ENCODE peak calls at places on chromosomes 4 and X, in ten cellular contexts. G is heart left ventricle, M is pancreas, B is OCI-LY7, S is upper lobe of right lung, R is heart right ventricle, F is fibroblast of the aortic adventitia, Y is foreskin fibroblast, I is left lung, J is BJ. P is an unnamed sample.

GRCh38 chr4:42671431-42672194 is 14.7 kb upstream of the ATP8A1 start:
- DNase-seq in G (no peak), M (no peak), B (peak; percentile 74), S (no peak), R (no peak), F (no peak), Y (no peak), I (no peak), J (no peak), P (no peak)

GRCh38 chr4:93983133-93983532 is 154.6 kb downstream of the ATOH1 start:
- DNase-seq in G (no peak), M (no peak), B (peak; percentile 49), S (no peak), R (no peak), F (no peak), Y (no peak), I (no peak), J (no peak), P (no peak)

GRCh38 chr4:151331276-151332042 is 6.1 kb upstream of the SH3D19 start:
- DNase-seq in G (no peak), M (no peak), B (no peak), S (no peak), R (no peak), F (peak; percentile 35), Y (no peak), I (no peak), J (no peak), P (peak; percentile 17)

GRCh38 chr4:121370729-121371325 is 10.0 kb downstream of the QRFPR start:
- DNase-seq in G (no peak), M (no peak), B (peak; percentile 27), S (no peak), R (no peak), F (peak; percentile 66), Y (peak; percentile 19), I (no peak), J (no peak), P (peak; percentile 43)

GRCh38 chrX:36856849-36857248 is 151.3 kb upstream of the FAM47C start:
- DNase-seq in G (no peak), M (no peak), B (no peak), S (no peak), R (no peak), F (no peak), Y (no peak), I (no peak), J (no peak), P (no peak)

GRCh38 chr4:159158989-159159388 is 56.1 kb downstream of the RAPGEF2 start:
- DNase-seq in G (no peak), M (no peak), B (no peak), S (no peak), R (no peak), F (no peak), Y (no peak), I (no peak), J (no peak), P (no peak)

GRCh38 chr4:118557298-118557851 is 127.8 kb upstream of the METTL14 start:
- DNase-seq in G (no peak), M (no peak), B (no peak), S (no peak), R (no peak), F (peak; percentile 40), Y (peak; percentile 65), I (no peak), J (peak; percentile 61), P (peak; percentile 82)

GRCh38 chr4:67746797-67747495 is 7.2 kb downstream of the GNRHR start:
- DNase-seq in G (no peak), M (no peak), B (peak; percentile 67), S (no peak), R (no peak), F (peak; percentile 67), Y (no peak), I (no peak), J (no peak), P (peak; percentile 49)

GRCh38 chr4:112951362-112951962 is 98.0 kb upstream of the ANK2 start:
- DNase-seq in G (no peak), M (no peak), B (peak; percentile 13), S (no peak), R (no peak), F (peak; percentile 43), Y (no peak), I (no peak), J (no peak), P (peak; percentile 15)

GRCh38 chr4:109072595-109072994 is 229.9 kb downstream of the COL25A1 start:
- DNase-seq in G (no peak), M (no peak), B (no peak), S (no peak), R (no peak), F (peak; percentile 41), Y (peak; percentile 86), I (no peak), J (peak; percentile 66), P (peak; percentile 95)

GRCh38 chr4:151862766-151863165 is 102.0 kb upstream of the GATB start:
- DNase-seq in G (no peak), M (no peak), B (no peak), S (no peak), R (no peak), F (peak; percentile 20), Y (peak; percentile 19), I (no peak), J (no peak), P (peak; percentile 13)

GRCh38 chr4:8201341-8201781 is 2.3 kb downstream of the SH3TC1 start:
- DNase-seq in G (no peak), M (peak; percentile 71), B (peak; percentile 75), S (no peak), R (no peak), F (no peak), Y (no peak), I (no peak), J (no peak), P (no peak)

GRCh38 chr4:52588097-52588496 is 71.0 kb downstream of the USP46 start:
- DNase-seq in G (no peak), M (no peak), B (peak; percentile 17), S (no peak), R (peak; percentile 24), F (peak; percentile 11), Y (no peak), I (no peak), J (no peak), P (peak; percentile 14)
- TF ChIP-seq CTCF in G (peak; percentile 39), M (peak; percentile 22), B (peak; percentile 73), S (peak; percentile 51), R (peak; percentile 59), F (peak; percentile 41), Y (peak; percentile 49), I (no peak), J (peak; percentile 54), P (peak; percentile 50)

GRCh38 chr4:77881460-77882295 is 19.0 kb downstream of the MRPL1 start:
- DNase-seq in G (no peak), M (no peak), B (no peak), S (no peak), R (no peak), F (no peak), Y (peak; percentile 42), I (no peak), J (no peak), P (peak; percentile 21)

GRCh38 chr4:77877771-77878170 is 15.1 kb downstream of the MRPL1 start:
- DNase-seq in G (no peak), M (no peak), B (no peak), S (no peak), R (no peak), F (no peak), Y (no peak), I (no peak), J (no peak), P (no peak)

GRCh38 chr4:77880784-77881183 is 18.2 kb downstream of the MRPL1 start:
- DNase-seq in G (no peak), M (no peak), B (no peak), S (no peak), R (no peak), F (no peak), Y (no peak), I (no peak), J (no peak), P (no peak)

GRCh38 chr4:77877167-77877566 is 14.5 kb downstream of the MRPL1 start:
- DNase-seq in G (no peak), M (no peak), B (no peak), S (no peak), R (no peak), F (no peak), Y (no peak), I (no peak), J (no peak), P (no peak)

DNA sequence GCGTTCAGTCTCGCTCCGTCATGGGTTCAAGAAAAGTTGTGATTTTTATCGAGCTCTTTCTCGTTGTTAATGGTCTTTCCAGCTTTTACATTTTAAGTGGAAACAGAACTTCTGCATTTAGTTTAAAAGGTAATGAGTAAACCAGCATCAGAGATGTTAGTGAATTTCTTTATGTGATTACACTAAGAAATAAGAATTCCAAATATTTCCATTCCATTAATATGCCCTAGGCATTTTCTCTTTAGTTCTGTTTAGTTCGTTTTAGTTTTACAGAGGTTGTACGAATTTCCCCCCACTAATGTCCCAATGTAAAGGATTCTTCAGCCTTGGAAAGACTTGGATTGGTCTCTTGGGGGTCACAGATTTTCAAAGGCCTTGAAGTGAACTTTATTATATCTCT is 15.5 kb downstream of the MRPL1 start:
- DNase-seq in G (no peak), M (no peak), B (no peak), S (no peak), R (no peak), F (no peak), Y (no peak), I (no peak), J (no peak), P (no peak)
- H3K4me3 ChIP-seq in G (no peak overlapping the region), M (no peak overlapping the region), B (no peak overlapping the region), S (no peak overlapping the region), R (no peak overlapping the region), F (no peak overlapping the region), Y (no peak overlapping the region), I (no peak overlapping the region), J (no peak overlapping the region), P (no peak overlapping the region)

DNA sequence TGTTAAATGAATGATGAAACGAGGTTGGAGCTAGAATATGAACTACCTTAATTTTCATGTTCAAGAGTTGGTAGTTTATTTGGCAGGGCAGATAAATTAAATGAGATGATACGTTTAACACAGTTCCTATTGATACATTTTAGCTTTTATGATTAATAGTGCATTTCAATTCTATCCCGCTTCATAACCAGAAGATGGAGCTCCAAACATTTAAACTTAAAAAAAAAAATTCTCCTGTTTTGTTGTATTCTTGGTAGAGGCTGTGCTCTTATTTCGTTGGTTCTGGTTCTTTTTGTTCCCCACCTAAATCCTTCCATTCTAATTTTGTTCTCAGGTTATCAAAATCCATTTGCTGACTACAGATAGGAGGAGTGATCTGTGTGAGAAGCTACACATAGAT is 71.8 kb upstream of the PTPN13 start:
- DNase-seq in G (no peak), M (no peak), B (no peak), S (no peak), R (no peak), F (peak; percentile 39), Y (no peak), I (no peak), J (no peak), P (peak; percentile 18)
- TF ChIP-seq CTCF in G (no peak), M (no peak), B (no peak), S (peak; percentile 24), R (peak; percentile 38), F (peak; percentile 42), Y (peak; percentile 19), I (no peak), J (no peak), P (peak; percentile 47)

DNA sequence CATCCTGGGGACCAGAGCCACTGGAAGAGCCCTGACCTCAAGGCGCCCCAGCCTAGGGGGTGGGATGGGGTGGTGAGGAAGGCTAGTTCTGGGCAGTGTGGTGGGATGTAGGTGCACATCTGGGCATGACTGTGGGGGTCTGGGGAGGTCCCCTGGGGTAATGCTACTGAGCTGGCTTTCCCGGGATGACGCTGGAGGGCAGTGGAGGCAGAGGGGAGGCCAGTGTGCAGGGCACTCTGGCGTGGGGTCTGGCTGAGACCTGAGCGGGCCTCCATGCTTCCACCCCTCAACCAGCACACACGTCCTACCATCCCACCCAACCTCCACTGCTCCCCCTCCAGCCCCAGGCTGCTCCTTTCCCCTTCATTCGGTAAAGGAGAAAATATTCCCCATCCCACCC is 4.8 kb upstream of the SH3BP2 start:
- DNase-seq in G (no peak), M (no peak), B (no peak), S (no peak), R (no peak), F (no peak), Y (no peak), I (no peak), J (no peak), P (no peak)
- H3K4me3 ChIP-seq in G (no peak overlapping the region), M (no peak overlapping the region), B (no peak overlapping the region), S (no peak overlapping the region), R (no peak overlapping the region), F (no peak overlapping the region), Y (no peak overlapping the region), I (no peak overlapping the region), J (no peak overlapping the region), P (no peak overlapping the region)